ENCODE peak calls at places on chromosomes 3 and 15, in nine cellular contexts. One of them, this sample, is unnamed.

GRCh38 chr15:71891026-71891425 is 80.7 kb downstream of the NR2E3 start:
- DNase-seq in kidney tubule cell: peak; percentile 53
- DNase-seq in left colon: no peak
- DNase-seq in SJSA1: no peak
- DNase-seq in heart left ventricle: peak; percentile 43
- DNase-seq in lung: no peak
- DNase-seq in NCI-H748 treated with DMSO at 0.1 percent for 48 hours: no peak
- DNase-seq in hippocampal formation: no peak
- DNase-seq in activated T-cell treated with anti-CD3 and anti-CD28 coated beads, Interleukin-2, amount 50 U/mL, for 48 hours: no peak
- DNase-seq in this sample: no peak

GRCh38 chr3:124764746-124765145 is 34.5 kb downstream of the UMPS start:
- DNase-seq in heart left ventricle: no peak
- DNase-seq in hippocampal formation: peak; percentile 40
- DNase-seq in lung: no peak
- DNase-seq in kidney tubule cell: no peak
- DNase-seq in activated T-cell treated with anti-CD3 and anti-CD28 coated beads, Interleukin-2, amount 50 U/mL, for 48 hours: no peak
- DNase-seq in NCI-H748 treated with DMSO at 0.1 percent for 48 hours: no peak
- DNase-seq in left colon: no peak
- DNase-seq in SJSA1: no peak
- DNase-seq in this sample: peak; percentile 26

GRCh38 chr15:39016706-39017105 is 452.1 kb upstream of the RASGRP1 start:
- DNase-seq in kidney tubule cell: peak; percentile 76
- DNase-seq in activated T-cell treated with anti-CD3 and anti-CD28 coated beads, Interleukin-2, amount 50 U/mL, for 48 hours: no peak
- DNase-seq in SJSA1: no peak
- DNase-seq in lung: no peak
- DNase-seq in heart left ventricle: no peak
- DNase-seq in NCI-H748 treated with DMSO at 0.1 percent for 48 hours: no peak
- DNase-seq in left colon: no peak
- DNase-seq in hippocampal formation: no peak
- DNase-seq in this sample: no peak

GRCh38 chr3:24119321-24119751 is 174.2 kb downstream of the NR1D2 start:
- DNase-seq in NCI-H748 treated with DMSO at 0.1 percent for 48 hours: no peak
- DNase-seq in SJSA1: no peak
- DNase-seq in heart left ventricle: no peak
- DNase-seq in kidney tubule cell: peak; percentile 23
- DNase-seq in hippocampal formation: no peak
- DNase-seq in left colon: no peak
- DNase-seq in lung: no peak
- DNase-seq in activated T-cell treated with anti-CD3 and anti-CD28 coated beads, Interleukin-2, amount 50 U/mL, for 48 hours: no peak
- DNase-seq in this sample: no peak

GRCh38 chr3:107450254-107450653 is 72.5 kb upstream of the BBX start:
- DNase-seq in lung: no peak
- DNase-seq in SJSA1: no peak
- DNase-seq in hippocampal formation: no peak
- DNase-seq in left colon: no peak
- DNase-seq in activated T-cell treated with anti-CD3 and anti-CD28 coated beads, Interleukin-2, amount 50 U/mL, for 48 hours: peak; percentile 36
- DNase-seq in kidney tubule cell: peak; percentile 60
- DNase-seq in heart left ventricle: no peak
- DNase-seq in NCI-H748 treated with DMSO at 0.1 percent for 48 hours: no peak
- DNase-seq in this sample: no peak

GRCh38 chr15:34241376-34242350 is 16.8 kb downstream of the EMC4 start:
- DNase-seq in heart left ventricle: no peak
- DNase-seq in hippocampal formation: no peak
- DNase-seq in kidney tubule cell: peak; percentile 41
- DNase-seq in lung: no peak
- DNase-seq in NCI-H748 treated with DMSO at 0.1 percent for 48 hours: no peak
- DNase-seq in SJSA1: no peak
- DNase-seq in left colon: no peak
- DNase-seq in activated T-cell treated with anti-CD3 and anti-CD28 coated beads, Interleukin-2, amount 50 U/mL, for 48 hours: no peak
- DNase-seq in this sample: no peak

GRCh38 chr3:115321396-115321795 is 174.3 kb upstream of the ZBTB20 start:
- DNase-seq in lung: no peak
- DNase-seq in activated T-cell treated with anti-CD3 and anti-CD28 coated beads, Interleukin-2, amount 50 U/mL, for 48 hours: no peak
- DNase-seq in heart left ventricle: no peak
- DNase-seq in left colon: no peak
- DNase-seq in SJSA1: no peak
- DNase-seq in hippocampal formation: no peak
- DNase-seq in kidney tubule cell: no peak
- DNase-seq in NCI-H748 treated with DMSO at 0.1 percent for 48 hours: peak; percentile 86
- DNase-seq in this sample: no peak

GRCh38 chr3:14496351-14496750 is 43.8 kb downstream of the GRIP2 start:
- DNase-seq in left colon: no peak
- DNase-seq in kidney tubule cell: no peak
- DNase-seq in SJSA1: no peak
- DNase-seq in lung: no peak
- DNase-seq in NCI-H748 treated with DMSO at 0.1 percent for 48 hours: no peak
- DNase-seq in activated T-cell treated with anti-CD3 and anti-CD28 coated beads, Interleukin-2, amount 50 U/mL, for 48 hours: no peak
- DNase-seq in hippocampal formation: no peak
- DNase-seq in heart left ventricle: no peak
- DNase-seq in this sample: no peak

GRCh38 chr15:101105059-101105851 is 146.6 kb downstream of the CHSY1 start:
- DNase-seq in lung: no peak
- DNase-seq in heart left ventricle: no peak
- DNase-seq in kidney tubule cell: peak; percentile 75
- DNase-seq in left colon: no peak
- DNase-seq in hippocampal formation: no peak
- DNase-seq in SJSA1: no peak
- DNase-seq in activated T-cell treated with anti-CD3 and anti-CD28 coated beads, Interleukin-2, amount 50 U/mL, for 48 hours: no peak
- DNase-seq in NCI-H748 treated with DMSO at 0.1 percent for 48 hours: no peak
- DNase-seq in this sample: no peak

GRCh38 chr3:143754090-143754489 is 94.2 kb downstream of the SLC9A9 start:
- DNase-seq in left colon: no peak
- DNase-seq in lung: no peak
- DNase-seq in kidney tubule cell: no peak
- DNase-seq in SJSA1: no peak
- DNase-seq in hippocampal formation: no peak
- DNase-seq in activated T-cell treated with anti-CD3 and anti-CD28 coated beads, Interleukin-2, amount 50 U/mL, for 48 hours: no peak
- DNase-seq in heart left ventricle: no peak
- DNase-seq in NCI-H748 treated with DMSO at 0.1 percent for 48 hours: no peak
- DNase-seq in this sample: no peak

GRCh38 chr15:59232476-59232875 is 25.8 kb downstream of the LDHAL6B start:
- DNase-seq in heart left ventricle: no peak
- DNase-seq in SJSA1: no peak
- DNase-seq in lung: no peak
- DNase-seq in activated T-cell treated with anti-CD3 and anti-CD28 coated beads, Interleukin-2, amount 50 U/mL, for 48 hours: no peak
- DNase-seq in NCI-H748 treated with DMSO at 0.1 percent for 48 hours: no peak
- DNase-seq in hippocampal formation: no peak
- DNase-seq in kidney tubule cell: peak; percentile 91
- DNase-seq in left colon: no peak
- DNase-seq in this sample: no peak

GRCh38 chr3:170296703-170297102 is 60.8 kb upstream of the SKIL start:
- DNase-seq in lung: no peak
- DNase-seq in kidney tubule cell: no peak
- DNase-seq in hippocampal formation: no peak
- DNase-seq in NCI-H748 treated with DMSO at 0.1 percent for 48 hours: no peak
- DNase-seq in heart left ventricle: no peak
- DNase-seq in activated T-cell treated with anti-CD3 and anti-CD28 coated beads, Interleukin-2, amount 50 U/mL, for 48 hours: no peak
- DNase-seq in left colon: no peak
- DNase-seq in SJSA1: no peak
- DNase-seq in this sample: no peak

GRCh38 chr3:52792961-52793695 is 1.5 kb upstream of the ITIH3 start:
- DNase-seq in NCI-H748 treated with DMSO at 0.1 percent for 48 hours: no peak
- DNase-seq in heart left ventricle: no peak
- DNase-seq in SJSA1: no peak
- DNase-seq in kidney tubule cell: no peak
- DNase-seq in lung: no peak
- DNase-seq in activated T-cell treated with anti-CD3 and anti-CD28 coated beads, Interleukin-2, amount 50 U/mL, for 48 hours: no peak
- DNase-seq in left colon: no peak
- DNase-seq in hippocampal formation: no peak
- DNase-seq in this sample: no peak

GRCh38 chr3:30170681-30171438 is 435.5 kb upstream of the TGFBR2 start:
- DNase-seq in NCI-H748 treated with DMSO at 0.1 percent for 48 hours: no peak
- DNase-seq in kidney tubule cell: no peak
- DNase-seq in activated T-cell treated with anti-CD3 and anti-CD28 coated beads, Interleukin-2, amount 50 U/mL, for 48 hours: no peak
- DNase-seq in SJSA1: no peak
- DNase-seq in left colon: no peak
- DNase-seq in heart left ventricle: no peak
- DNase-seq in lung: no peak
- DNase-seq in hippocampal formation: no peak
- DNase-seq in this sample: no peak

GRCh38 chr15:28191832-28192231 is 92.7 kb upstream of the OCA2 start:
- DNase-seq in kidney tubule cell: peak; percentile 86
- DNase-seq in heart left ventricle: peak; percentile 83
- DNase-seq in hippocampal formation: peak; percentile 41
- DNase-seq in lung: peak; percentile 32
- DNase-seq in NCI-H748 treated with DMSO at 0.1 percent for 48 hours: no peak
- DNase-seq in SJSA1: peak; percentile 64
- DNase-seq in left colon: peak; percentile 25
- DNase-seq in activated T-cell treated with anti-CD3 and anti-CD28 coated beads, Interleukin-2, amount 50 U/mL, for 48 hours: no peak
- DNase-seq in this sample: peak; percentile 39